ENCODE peak calls at places on chromosomes 16 and 17, in eight cellular contexts. K, D, Q, Z, W, I, X and M are unnamed samples.

GRCh38 chr17:62860962-62861873 is 53.1 kb upstream of the MARCHF10 start:
- DNase-seq in K (no peak), D (no peak), Q (no peak), Z (no peak), W (no peak), I (peak), X (no peak), M (no peak)

GRCh38 chr17:5769936-5770335 is 185.6 kb upstream of the NLRP1 start:
- DNase-seq in K (no peak), D (peak), Q (no peak), Z (no peak), W (peak), I (no peak), X (no peak), M (no peak)

GRCh38 chr16:4693956-4694663 is 748 bp downstream of the NUDT16L1 start:
- DNase-seq in K (peak), D (peak), Q (peak), Z (peak), W (peak), I (no peak), X (peak), M (peak)

GRCh38 chr17:12081720-12082119 is 61.0 kb downstream of the MAP2K4 start:
- DNase-seq in K (no peak), D (no peak), Q (no peak), Z (no peak), W (no peak), I (no peak), X (no peak), M (no peak)

GRCh38 chr17:7523033-7523432 is 25.8 kb upstream of the TNFSF12 start:
- DNase-seq in K (no peak), D (peak), Q (no peak), Z (peak), W (peak), I (peak), X (peak), M (no peak)

GRCh38 chr16:81650982-81651562 is 128.0 kb upstream of the PLCG2 start:
- DNase-seq in K (peak), D (no peak), Q (no peak), Z (no peak), W (peak), I (peak), X (peak), M (no peak)

GRCh38 chr17:65143899-65144590 is 6.9 kb downstream of the RGS9 start:
- DNase-seq in K (no peak), D (no peak), Q (no peak), Z (no peak), W (no peak), I (no peak), X (no peak), M (no peak)

GRCh38 chr16:1286492-1287094 is 22.8 kb upstream of the UBE2I start:
- DNase-seq in K (no peak), D (no peak), Q (no peak), Z (no peak), W (no peak), I (no peak), X (no peak), M (no peak)

GRCh38 chr16:70736454-70737376 is 50.9 kb upstream of the MTSS2 start:
- DNase-seq in K (no peak), D (no peak), Q (no peak), Z (peak), W (peak), I (no peak), X (no peak), M (no peak)

GRCh38 chr17:81921531-81921862 is 3.5 kb upstream of the SIRT7 start:
- DNase-seq in K (no peak), D (no peak), Q (no peak), Z (no peak), W (no peak), I (no peak), X (no peak), M (no peak)

GRCh38 chr17:34703533-34703932 is 124.2 kb downstream of the TMEM132E start:
- DNase-seq in K (no peak), D (peak), Q (peak), Z (peak), W (peak), I (peak), X (peak), M (no peak)

GRCh38 chr17:6470751-6471521 is 26.7 kb downstream of the PIMREG start:
- DNase-seq in K (no peak), D (no peak), Q (no peak), Z (no peak), W (no peak), I (no peak), X (no peak), M (no peak)

GRCh38 chr16:47016700-47017133 is 43.2 kb upstream of the DNAJA2 start:
- DNase-seq in K (no peak), D (no peak), Q (no peak), Z (peak), W (no peak), I (no peak), X (no peak), M (peak)

GRCh38 chr17:50192116-50192872 is 9.1 kb downstream of the COL1A1 start:
- DNase-seq in K (no peak), D (no peak), Q (no peak), Z (no peak), W (no peak), I (no peak), X (peak), M (no peak)

GRCh38 chr17:1604831-1605528 is 23.7 kb downstream of the SLC43A2 start:
- DNase-seq in K (no peak), D (no peak), Q (no peak), Z (no peak), W (peak), I (peak), X (no peak), M (no peak)

GRCh38 chr17:81837641-81838040 is 2.8 kb upstream of the PPP1R27 start:
- DNase-seq in K (no peak), D (no peak), Q (no peak), Z (no peak), W (no peak), I (no peak), X (no peak), M (no peak)

GRCh38 chr17:73363788-73364522 is 52.2 kb upstream of the CDC42EP4 start:
- DNase-seq in K (no peak), D (no peak), Q (no peak), Z (no peak), W (peak), I (peak), X (no peak), M (no peak)

GRCh38 chr17:81517009-81517338 is 4.4 kb upstream of the ACTG1 start:
- DNase-seq in K (peak), D (no peak), Q (no peak), Z (no peak), W (no peak), I (no peak), X (no peak), M (no peak)

GRCh38 chr16:20928774-20929411 is 28.3 kb downstream of the LYRM1 start:
- DNase-seq in K (no peak), D (no peak), Q (no peak), Z (peak), W (no peak), I (no peak), X (peak), M (peak)

GRCh38 chr17:50660042-50660886 is 25.6 kb downstream of the ABCC3 start:
- DNase-seq in K (peak), D (peak), Q (no peak), Z (no peak), W (no peak), I (no peak), X (peak), M (no peak)

GRCh38 chr16:47019563-47019962 is 46.1 kb upstream of the DNAJA2 start:
- DNase-seq in K (no peak), D (peak), Q (no peak), Z (no peak), W (no peak), I (no peak), X (no peak), M (no peak)

GRCh38 chr17:27905524-27906237 is 12.5 kb upstream of the LYRM9 start:
- DNase-seq in K (no peak), D (no peak), Q (no peak), Z (no peak), W (no peak), I (no peak), X (no peak), M (no peak)

GRCh38 chr17:67019126-67019507 is 25.2 kb upstream of the CACNG1 start:
- DNase-seq in K (no peak), D (no peak), Q (no peak), Z (peak), W (no peak), I (no peak), X (no peak), M (no peak)

GRCh38 chr17:29136998-29137730 is 43.0 kb downstream of the MYO18A start:
- DNase-seq in K (no peak), D (no peak), Q (no peak), Z (no peak), W (no peak), I (no peak), X (peak), M (no peak)

GRCh38 chr17:20200016-20200788 is 191.0 kb downstream of the SPECC1 start:
- DNase-seq in K (no peak), D (no peak), Q (no peak), Z (no peak), W (peak), I (no peak), X (no peak), M (no peak)

GRCh38 chr17:40483679-40484078 is 17.7 kb downstream of the TNS4 start:
- DNase-seq in K (no peak), D (no peak), Q (no peak), Z (no peak), W (no peak), I (no peak), X (no peak), M (no peak)

GRCh38 chr17:76914937-76915336 is 46.7 kb downstream of the MGAT5B start:
- DNase-seq in K (no peak), D (no peak), Q (no peak), Z (no peak), W (no peak), I (no peak), X (no peak), M (no peak)

GRCh38 chr16:9323170-9323569 is 231.7 kb downstream of the HAPSTR1 start:
- DNase-seq in K (no peak), D (no peak), Q (no peak), Z (no peak), W (no peak), I (no peak), X (no peak), M (no peak)

GRCh38 chr17:49616546-49617205 is 41.0 kb downstream of the NXPH3 start:
- DNase-seq in K (no peak), D (no peak), Q (no peak), Z (peak), W (no peak), I (no peak), X (peak), M (no peak)

GRCh38 chr17:1773755-1774181 is 11.9 kb downstream of the SERPINF1 start:
- DNase-seq in K (no peak), D (no peak), Q (no peak), Z (no peak), W (no peak), I (no peak), X (peak), M (no peak)

GRCh38 chr16:84813141-84813933 is 6.4 kb upstream of the CRISPLD2 start:
- DNase-seq in K (peak), D (no peak), Q (no peak), Z (no peak), W (no peak), I (no peak), X (no peak), M (no peak)

GRCh38 chr17:4953461-4953961 is 2.6 kb downstream of the ENO3 start:
- DNase-seq in K (no peak), D (peak), Q (no peak), Z (no peak), W (no peak), I (no peak), X (peak), M (no peak)

GRCh38 chr16:70772493-70772892 is 28.5 kb downstream of the VAC14 start:
- DNase-seq in K (no peak), D (no peak), Q (no peak), Z (no peak), W (no peak), I (no peak), X (peak), M (no peak)

GRCh38 chr17:66450008-66450856 is 147.8 kb downstream of the PRKCA start:
- DNase-seq in K (no peak), D (no peak), Q (no peak), Z (no peak), W (no peak), I (no peak), X (no peak), M (no peak)

DNA sequence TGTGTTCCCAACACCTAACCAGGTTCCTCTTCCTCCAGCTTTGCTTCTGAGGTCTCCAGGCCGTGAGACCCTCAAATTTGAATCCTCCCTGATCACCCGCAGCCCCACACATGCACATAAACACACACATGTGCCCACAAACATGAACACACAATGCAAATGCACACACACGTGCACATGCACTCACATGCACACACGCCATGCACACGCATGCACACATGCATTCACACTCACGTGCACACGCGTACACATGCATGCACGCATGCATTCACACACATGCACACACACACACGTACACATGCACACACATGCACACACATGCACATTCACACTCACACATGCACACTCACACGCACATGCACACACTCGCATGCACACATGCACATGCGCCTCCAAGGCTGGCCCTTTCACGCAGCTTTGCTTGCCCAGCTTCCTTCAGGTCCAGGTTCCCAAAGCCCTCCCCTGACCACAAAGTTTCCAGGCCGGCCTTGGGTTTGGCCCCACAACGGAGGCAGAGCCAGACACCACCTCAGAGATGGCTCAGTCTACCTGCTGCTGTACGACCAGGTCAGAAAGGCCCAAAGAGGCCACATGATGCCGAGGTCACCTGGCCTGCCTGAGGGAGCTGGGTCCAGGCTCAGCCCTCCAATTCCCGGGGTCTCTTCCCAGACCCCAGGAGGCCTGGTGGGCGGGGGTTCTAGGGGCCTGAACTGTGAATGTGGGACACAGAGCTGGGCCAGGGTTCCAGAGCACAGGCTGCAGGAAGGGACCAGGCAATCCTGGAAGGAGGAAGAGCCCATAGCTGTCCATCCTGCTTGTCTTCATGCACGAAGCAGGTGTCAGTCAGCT is 39.5 kb upstream of the ENPP7 start:
- DNase-seq in K (no peak), D (no peak), Q (no peak), Z (no peak), W (no peak), I (no peak), X (no peak), M (no peak)
- TF ChIP-seq CTCF in K (no peak), D (no peak), Q (no peak), Z (no peak), W (no peak), I (no peak), X (no peak), M (no peak)

DNA sequence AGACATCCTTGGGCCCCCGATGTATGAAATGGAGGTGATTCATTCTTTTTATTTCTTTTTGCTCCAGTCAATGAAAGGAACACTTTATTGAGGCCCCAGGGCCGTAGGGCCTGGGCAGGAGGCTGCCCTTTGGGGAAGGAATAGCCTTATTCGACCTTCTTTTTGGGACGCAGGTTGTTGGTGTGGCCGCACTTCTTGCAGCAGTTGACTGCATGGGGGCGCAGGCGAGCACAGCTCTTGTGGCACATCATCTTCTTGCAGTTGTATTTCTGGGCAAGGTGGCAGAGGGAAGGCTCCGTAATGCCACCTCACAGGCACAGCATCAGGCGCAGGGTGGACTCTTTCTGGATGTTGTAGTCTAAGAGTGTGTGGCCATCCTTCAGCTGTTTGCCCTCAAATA is 50.9 kb downstream of the SIAH1 start:
- DNase-seq in K (no peak), D (no peak), Q (no peak), Z (no peak), W (peak), I (peak), X (no peak), M (no peak)
- TF ChIP-seq CTCF in K (no peak), D (no peak), Q (no peak), Z (no peak), W (peak), I (peak), X (no peak), M (no peak)

GRCh38 chr17:42577532-42578281 is at the start of gene PSMC3IP:
- DNase-seq in K (peak), D (peak), Q (peak), Z (peak), W (peak), I (peak), X (peak), M (peak)
- TF ChIP-seq CTCF in K (peak), D (peak), Q (peak), Z (peak), W (peak), I (peak), X (peak), M (peak)

GRCh38 chr17:61579961-61580360 is 11.1 kb downstream of the NACA2 start:
- DNase-seq in K (no peak), D (no peak), Q (no peak), Z (no peak), W (peak), I (no peak), X (no peak), M (no peak)
- TF ChIP-seq CTCF in K (no peak), D (no peak), Q (no peak), Z (no peak), W (peak), I (no peak), X (no peak), M (no peak)

GRCh38 chr16:31706318-31706717 is 167.3 kb upstream of the ZNF267 start:
- DNase-seq in K (no peak), D (no peak), Q (no peak), Z (no peak), W (no peak), I (no peak), X (no peak), M (no peak)

GRCh38 chr16:31705371-31705770 is 168.2 kb upstream of the ZNF267 start:
- DNase-seq in K (no peak), D (no peak), Q (no peak), Z (no peak), W (no peak), I (no peak), X (no peak), M (no peak)

GRCh38 chr16:31708348-31708747 is 165.3 kb upstream of the ZNF267 start:
- DNase-seq in K (no peak), D (no peak), Q (no peak), Z (no peak), W (no peak), I (no peak), X (no peak), M (no peak)

GRCh38 chr16:31707743-31708335 is 165.8 kb upstream of the ZNF267 start:
- DNase-seq in K (no peak), D (no peak), Q (no peak), Z (no peak), W (no peak), I (no peak), X (no peak), M (no peak)

GRCh38 chr16:31706925-31707324 is 166.7 kb upstream of the ZNF267 start:
- DNase-seq in K (no peak), D (no peak), Q (no peak), Z (no peak), W (no peak), I (no peak), X (no peak), M (no peak)
- TF ChIP-seq CTCF in K (no peak), D (no peak), Q (no peak), Z (no peak), W (no peak), I (no peak), X (no peak), M (no peak)